ENCODE peak calls at places on chromosomes 12 and 14, in five cellular contexts. C is PC-9; Q is RWPE2; Y is adrenal gland; U is CD8-positive, alpha-beta T cell. T is an unnamed sample.
A peak's percentile ranks its signal among the peaks of the same experiment; 100 is the strongest.

GRCh38 chr14:101022121-101022520 is 118.6 kb upstream of the RTL1 start:
- DNase-seq in C (no peak), Q (peak; percentile 21), Y (peak; percentile 11), U (no peak), T (peak; percentile 49)

GRCh38 chr12:122355702-122356101 is 66.8 kb downstream of the CLIP1 start:
- DNase-seq in C (no peak), Q (no peak), Y (no peak), U (no peak), T (no peak)

GRCh38 chr12:54981796-54982195 is 2.8 kb downstream of the TESPA1 start:
- DNase-seq in C (no peak), Q (no peak), Y (no peak), U (no peak), T (no peak)

GRCh38 chr12:48858043-48858442 is 6.1 kb upstream of the DDX23 start:
- DNase-seq in C (no peak), Q (no peak), Y (no peak), U (no peak), T (no peak)

GRCh38 chr12:61993734-61994345 is 266.4 kb upstream of the USP15 start:
- DNase-seq in C (no peak), Q (no peak), Y (no peak), U (no peak), T (no peak)

GRCh38 chr12:46386360-46386867 is 13.8 kb upstream of the SLC38A2 start:
- DNase-seq in C (peak; percentile 98), Q (no peak), Y (no peak), U (no peak), T (no peak)

GRCh38 chr12:109998241-109998903 is 858 bp upstream of the ANKRD13A start:
- DNase-seq in C (no peak), Q (no peak), Y (no peak), U (no peak), T (no peak)

GRCh38 chr12:114500775-114501473 is 95.0 kb upstream of the TBX5 start:
- DNase-seq in C (no peak), Q (no peak), Y (no peak), U (no peak), T (no peak)

GRCh38 chr14:35963209-35963608 is 137.1 kb downstream of the BRMS1L start:
- DNase-seq in C (no peak), Q (no peak), Y (no peak), U (no peak), T (no peak)

GRCh38 chr12:4392223-4392742 is 12.8 kb upstream of the FGF23 start:
- DNase-seq in C (no peak), Q (no peak), Y (no peak), U (no peak), T (no peak)

GRCh38 chr12:22257100-22257499 is 77.4 kb downstream of the ST8SIA1 start:
- DNase-seq in C (no peak), Q (no peak), Y (no peak), U (no peak), T (no peak)

GRCh38 chr14:106459971-106460730 is 933.8 kb downstream of the TMEM121 start:
- DNase-seq in C (no peak), Q (no peak), Y (peak; percentile 23), U (peak; percentile 75), T (no peak)

GRCh38 chr14:76773188-76773885 is 12.1 kb downstream of the VASH1 start:
- DNase-seq in C (peak; percentile 84), Q (peak; percentile 38), Y (peak; percentile 91), U (no peak), T (peak; percentile 28)

GRCh38 chr14:67583711-67584644 is 16.1 kb downstream of the PIGH start:
- DNase-seq in C (peak; percentile 42), Q (peak; percentile 49), Y (peak; percentile 59), U (peak; percentile 28), T (no peak)

GRCh38 chr12:65278576-65279386 is at the start of gene MSRB3:
- DNase-seq in C (no peak), Q (peak; percentile 76), Y (peak; percentile 54), U (peak; percentile 5), T (peak; percentile 92)

GRCh38 chr12:93135286-93136239 is 206.5 kb upstream of the EEA1 start:
- DNase-seq in C (peak; percentile 88), Q (no peak), Y (no peak), U (no peak), T (no peak)

GRCh38 chr12:121397521-121397920 is 2.4 kb upstream of the RNF34 start:
- DNase-seq in C (no peak), Q (no peak), Y (no peak), U (no peak), T (no peak)

GRCh38 chr14:89853976-89854693 is 100.4 kb downstream of the EFCAB11 start:
- DNase-seq in C (no peak), Q (no peak), Y (no peak), U (no peak), T (no peak)

GRCh38 chr14:21098134-21098891 is at the start of gene ZNF219:
- DNase-seq in C (no peak), Q (peak; percentile 83), Y (peak; percentile 82), U (peak; percentile 36), T (no peak)

GRCh38 chr12:6618483-6618882 is 11.3 kb upstream of the CHD4 start:
- DNase-seq in C (no peak), Q (no peak), Y (no peak), U (no peak), T (no peak)

GRCh38 chr12:6615802-6616201 is 8.6 kb upstream of the CHD4 start:
- DNase-seq in C (no peak), Q (no peak), Y (no peak), U (no peak), T (no peak)

GRCh38 chr12:6620885-6621274 is 13.7 kb upstream of the CHD4 start:
- DNase-seq in C (no peak), Q (no peak), Y (no peak), U (no peak), T (no peak)

GRCh38 chr12:6614513-6615177 is 7.5 kb upstream of the CHD4 start:
- DNase-seq in C (no peak), Q (no peak), Y (peak; percentile 35), U (no peak), T (no peak)

GRCh38 chr12:6620137-6620884 is 13.1 kb upstream of the CHD4 start:
- DNase-seq in C (no peak), Q (no peak), Y (peak; percentile 55), U (peak; percentile 59), T (no peak)
- TF ChIP-seq CTCF in C (no peak), Q (no peak), Y (peak; percentile 65), U (peak; percentile 69), T (peak; percentile 67)

DNA sequence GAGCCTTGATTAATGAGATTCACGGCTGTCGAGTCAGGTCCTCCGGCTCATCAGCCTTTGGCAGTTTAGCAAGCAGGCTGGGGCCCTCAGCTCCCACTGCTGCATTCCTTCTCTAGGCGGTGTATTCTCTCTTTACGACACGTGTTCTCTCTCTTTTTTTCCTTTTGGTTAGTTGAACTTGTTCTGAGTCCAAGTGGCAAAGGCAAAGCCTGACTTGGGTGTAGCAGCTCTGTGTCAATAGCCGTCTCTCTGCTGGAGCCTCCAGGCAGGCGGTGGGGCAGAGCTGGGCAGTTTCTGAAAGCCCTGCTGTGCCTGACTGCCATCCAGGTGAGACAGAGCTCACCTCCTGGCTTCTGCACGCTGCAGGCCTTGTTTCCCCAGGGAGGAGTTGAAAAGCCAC is 46.6 kb downstream of the SUSD6 start:
- DNase-seq in C (peak; percentile 98), Q (peak; percentile 70), Y (no peak), U (no peak), T (no peak)
- TF ChIP-seq CTCF in C (no peak), Q (no peak), Y (no peak), U (no peak), T (no peak)

GRCh38 chr12:124123432-124124015 is 150.5 kb downstream of the ZNF664 start:
- DNase-seq in C (no peak), Q (no peak), Y (no peak), U (no peak), T (no peak)

GRCh38 chr12:124126950-124127349 is 153.9 kb downstream of the ZNF664 start:
- DNase-seq in C (no peak), Q (no peak), Y (no peak), U (no peak), T (no peak)

GRCh38 chr12:124120718-124121117 is 147.7 kb downstream of the ZNF664 start:
- DNase-seq in C (no peak), Q (no peak), Y (no peak), U (no peak), T (no peak)

GRCh38 chr12:124125472-124125871 is 152.5 kb downstream of the ZNF664 start:
- DNase-seq in C (no peak), Q (no peak), Y (no peak), U (no peak), T (no peak)

DNA sequence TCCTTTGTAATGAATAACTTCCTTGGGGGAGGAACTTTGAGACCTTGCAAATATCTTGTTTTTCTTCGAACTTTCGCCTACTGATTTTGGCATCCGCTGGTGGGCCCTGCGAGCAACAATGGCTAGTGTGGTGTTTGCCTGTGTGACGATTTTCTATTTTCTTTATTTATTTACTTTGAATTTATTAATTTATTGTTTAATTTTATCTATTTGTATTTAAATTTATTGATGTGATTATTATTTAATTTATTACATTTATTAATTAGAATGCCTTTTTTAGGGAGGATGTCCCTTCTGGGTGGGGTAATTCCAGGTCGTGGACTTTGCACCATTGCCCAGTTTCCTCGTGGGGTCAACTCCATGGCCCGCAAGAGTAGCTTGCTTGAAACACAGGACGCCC is 149.7 kb downstream of the ZNF664 start:
- DNase-seq in C (no peak), Q (no peak), Y (no peak), U (no peak), T (no peak)
- TF ChIP-seq CTCF in C (no peak), Q (no peak), Y (no peak), U (no peak), T (no peak)

DNA sequence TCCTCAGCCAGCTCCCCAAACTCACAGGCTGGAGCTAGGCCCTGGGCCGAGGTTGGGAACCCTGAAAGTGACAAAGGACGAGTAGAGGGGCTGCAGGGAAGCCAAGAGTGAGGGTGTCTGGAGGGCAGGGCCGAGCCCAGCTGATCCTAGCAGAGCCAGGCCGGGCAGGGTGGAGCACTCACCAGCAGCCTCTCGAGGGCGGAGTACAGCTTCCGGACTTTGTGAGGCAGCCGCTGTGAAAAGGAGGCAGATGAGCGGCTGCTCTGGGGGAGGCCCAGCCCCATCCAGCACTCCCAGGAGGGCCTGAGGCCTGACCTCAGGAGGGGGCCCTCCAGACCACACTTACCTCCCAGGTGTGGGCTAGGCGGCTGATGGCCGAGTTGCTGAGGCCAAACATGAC is 14.7 kb upstream of the ENDOU start:
- DNase-seq in C (no peak), Q (peak; percentile 55), Y (no peak), U (no peak), T (no peak)
- TF ChIP-seq CTCF in C (no peak), Q (no peak), Y (no peak), U (no peak), T (no peak)

GRCh38 chr12:132554857-132555630 is 55.3 kb downstream of the LRCOL1 start:
- DNase-seq in C (no peak), Q (no peak), Y (no peak), U (no peak), T (no peak)
- TF ChIP-seq CTCF in C (peak; percentile 36), Q (no peak), Y (peak; percentile 36), U (no peak), T (peak; percentile 63)

GRCh38 chr14:39275395-39275794 is 41.7 kb downstream of the MIA2 start:
- DNase-seq in C (no peak), Q (no peak), Y (no peak), U (no peak), T (no peak)
- TF ChIP-seq CTCF in C (no peak), Q (no peak), Y (no peak), U (no peak), T (no peak)